ENCODE peak calls at places on chromosomes 6 and 20, in four cellular contexts. One of them, this sample, is unnamed.

GRCh38 chr6:90894285-90895144 is 307.6 kb upstream of the MAP3K7 start:
- DNase-seq in endodermal cell: no peak
- DNase-seq in breast epithelium: no peak
- DNase-seq in CD8-positive, alpha-beta T cell: no peak
- DNase-seq in this sample: no peak

GRCh38 chr6:120451508-120451907 is 882.8 kb downstream of the TBC1D32 start:
- DNase-seq in endodermal cell: no peak
- DNase-seq in breast epithelium: no peak
- DNase-seq in CD8-positive, alpha-beta T cell: no peak
- DNase-seq in this sample: no peak

GRCh38 chr20:9789136-9789535 is 49.7 kb downstream of the PAK5 start:
- DNase-seq in endodermal cell: no peak
- DNase-seq in breast epithelium: no peak
- DNase-seq in CD8-positive, alpha-beta T cell: no peak
- DNase-seq in this sample: no peak

GRCh38 chr6:25913741-25914140 is 16.8 kb downstream of the SLC17A2 start:
- DNase-seq in endodermal cell: no peak
- DNase-seq in breast epithelium: no peak
- DNase-seq in CD8-positive, alpha-beta T cell: no peak
- DNase-seq in this sample: no peak

GRCh38 chr6:111185954-111186353 is 98.7 kb downstream of the SLC16A10 start:
- DNase-seq in endodermal cell: no peak
- DNase-seq in breast epithelium: no peak
- DNase-seq in CD8-positive, alpha-beta T cell: no peak
- DNase-seq in this sample: no peak

GRCh38 chr6:31465185-31465536 is 32.8 kb upstream of the MICB start:
- DNase-seq in endodermal cell: no peak
- DNase-seq in breast epithelium: no peak
- DNase-seq in CD8-positive, alpha-beta T cell: no peak
- DNase-seq in this sample: no peak

GRCh38 chr20:62542862-62543261 is 67.1 kb upstream of the GATA5 start:
- DNase-seq in endodermal cell: no peak
- DNase-seq in breast epithelium: no peak
- DNase-seq in CD8-positive, alpha-beta T cell: no peak
- DNase-seq in this sample: no peak

GRCh38 chr6:44556046-44556445 is 168.5 kb downstream of the CDC5L start:
- DNase-seq in endodermal cell: no peak
- DNase-seq in breast epithelium: no peak
- DNase-seq in CD8-positive, alpha-beta T cell: no peak
- DNase-seq in this sample: no peak

GRCh38 chr6:89438248-89438647 is 5.3 kb downstream of the ANKRD6 start:
- DNase-seq in endodermal cell: no peak
- DNase-seq in breast epithelium: no peak
- DNase-seq in CD8-positive, alpha-beta T cell: no peak
- DNase-seq in this sample: no peak

GRCh38 chr6:105319331-105319730 is 83.6 kb downstream of the PREP start:
- DNase-seq in endodermal cell: no peak
- DNase-seq in breast epithelium: no peak
- DNase-seq in CD8-positive, alpha-beta T cell: no peak
- DNase-seq in this sample: no peak

GRCh38 chr20:31661625-31662371 is 24.1 kb downstream of the COX4I2 start:
- DNase-seq in endodermal cell: peak
- DNase-seq in breast epithelium: peak
- DNase-seq in CD8-positive, alpha-beta T cell: peak
- DNase-seq in this sample: no peak
- H3K4me3 ChIP-seq in endodermal cell: peak
- H3K4me3 ChIP-seq in breast epithelium: peak
- H3K4me3 ChIP-seq in CD8-positive, alpha-beta T cell: peak
- H3K4me3 ChIP-seq in this sample: no peak

DNA sequence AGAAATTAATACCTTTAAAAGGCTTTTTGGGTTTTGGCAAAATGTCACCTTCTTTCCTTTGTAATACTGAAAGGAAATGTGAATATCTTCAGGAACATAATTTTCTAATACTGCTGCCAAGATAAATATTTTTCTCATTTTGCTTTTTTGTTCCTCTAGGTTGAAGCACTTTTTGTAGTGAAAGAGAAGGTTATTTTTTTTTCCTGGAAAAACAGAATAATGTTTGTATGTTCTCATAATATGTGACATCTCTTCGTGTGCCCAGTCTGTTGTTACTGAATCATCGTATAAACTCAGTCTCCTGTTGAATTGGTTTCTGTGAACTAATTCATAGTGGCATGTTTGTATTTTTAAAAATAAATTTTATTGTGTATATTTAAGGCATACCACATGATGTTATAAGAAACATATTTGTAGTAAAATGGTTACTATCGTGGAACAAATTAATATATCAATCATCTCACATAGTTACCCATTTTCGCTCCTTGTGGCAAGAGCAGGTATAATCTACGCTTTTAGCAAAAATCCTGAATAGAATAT is 74.4 kb downstream of the SH3BGRL2 start:
- DNase-seq in endodermal cell: no peak
- DNase-seq in breast epithelium: no peak
- DNase-seq in CD8-positive, alpha-beta T cell: no peak
- DNase-seq in this sample: no peak
- TF ChIP-seq CTCF in endodermal cell: peak
- TF ChIP-seq CTCF in breast epithelium: no peak
- TF ChIP-seq CTCF in CD8-positive, alpha-beta T cell: no peak
- TF ChIP-seq CTCF in this sample: no peak

GRCh38 chr6:135939216-135939610 is 87.7 kb downstream of the PDE7B start:
- DNase-seq in endodermal cell: no peak
- DNase-seq in breast epithelium: no peak
- DNase-seq in CD8-positive, alpha-beta T cell: no peak
- DNase-seq in this sample: no peak
- H3K4me3 ChIP-seq in endodermal cell: no peak
- H3K4me3 ChIP-seq in breast epithelium: peak
- H3K4me3 ChIP-seq in CD8-positive, alpha-beta T cell: no peak
- H3K4me3 ChIP-seq in this sample: no peak

DNA sequence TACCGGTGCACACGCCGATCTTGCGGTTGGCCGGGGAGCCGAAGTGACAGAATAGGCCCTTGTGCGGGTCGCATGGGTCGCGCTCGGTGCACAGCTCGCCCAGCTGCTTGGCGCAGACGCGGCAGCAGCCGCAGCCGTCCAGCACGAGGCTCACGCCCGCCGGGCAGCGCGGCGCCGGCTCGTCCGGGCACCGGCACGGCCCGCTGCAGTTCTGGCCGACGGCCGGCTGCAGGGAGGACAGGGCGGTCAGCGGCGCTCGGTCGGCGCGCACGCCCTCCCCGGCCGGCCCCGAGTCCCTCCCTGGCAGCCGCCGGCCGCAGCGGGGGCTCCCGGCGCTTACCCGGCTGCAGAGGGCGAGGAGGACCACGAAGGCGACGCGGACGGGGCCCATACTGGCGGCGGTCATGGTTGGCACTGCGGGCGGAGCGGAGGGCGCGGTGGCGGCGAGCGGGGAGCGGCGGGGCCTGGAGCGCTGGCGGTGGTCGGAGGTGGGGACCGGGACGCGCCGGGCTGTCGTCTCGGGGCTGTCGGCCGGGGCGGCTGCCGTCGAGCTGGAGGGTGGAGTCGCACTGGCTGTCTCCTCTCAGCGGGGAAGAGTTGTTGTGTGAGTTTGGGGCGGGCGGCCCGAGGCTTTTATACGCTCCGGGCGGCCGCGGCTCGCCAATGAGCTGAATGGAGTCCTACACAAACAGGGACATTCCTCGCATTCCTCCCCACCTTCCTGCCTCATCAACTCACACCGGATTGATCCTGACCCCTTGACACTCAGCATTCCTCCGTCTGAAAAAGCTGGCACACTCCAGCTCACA is at the start of gene CCN2:
- DNase-seq in endodermal cell: peak
- DNase-seq in breast epithelium: peak
- DNase-seq in CD8-positive, alpha-beta T cell: no peak
- DNase-seq in this sample: peak
- TF ChIP-seq CTCF in endodermal cell: peak
- TF ChIP-seq CTCF in breast epithelium: no peak
- TF ChIP-seq CTCF in CD8-positive, alpha-beta T cell: no peak
- TF ChIP-seq CTCF in this sample: no peak

DNA sequence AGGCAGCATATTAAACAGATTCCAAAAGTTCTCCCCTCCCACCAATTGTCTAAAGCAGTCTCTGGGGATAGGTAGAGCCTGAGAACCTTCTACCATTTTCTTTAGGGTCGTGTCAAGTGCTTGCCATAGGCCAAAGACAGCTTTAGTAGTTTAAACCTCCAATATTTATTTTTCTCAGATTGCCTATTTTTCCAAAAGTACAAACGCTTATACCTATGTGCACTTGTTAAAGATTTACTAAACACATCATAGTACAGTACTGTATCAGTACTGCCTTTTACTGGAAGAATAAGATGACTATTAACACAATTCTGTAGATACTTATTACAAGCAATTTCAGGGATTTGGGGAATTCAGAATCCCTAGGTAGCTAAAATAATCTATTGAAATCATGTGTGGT is 29.4 kb downstream of the AKIRIN2 start:
- DNase-seq in endodermal cell: no peak
- DNase-seq in breast epithelium: no peak
- DNase-seq in CD8-positive, alpha-beta T cell: no peak
- DNase-seq in this sample: no peak
- H3K4me3 ChIP-seq in endodermal cell: no peak
- H3K4me3 ChIP-seq in breast epithelium: no peak
- H3K4me3 ChIP-seq in CD8-positive, alpha-beta T cell: no peak
- H3K4me3 ChIP-seq in this sample: no peak

This sample was measured in epithelial cell of proximal tubule.